ENCODE peak calls at places on chromosomes 4 and X, in four cellular contexts. I is kidney, V is uterus, J is heart right ventricle. Y is an unnamed sample.

GRCh38 chr4:95838192-95838591 is 1.7 kb upstream of the PDHA2 start:
- DNase-seq in V (no peak), J (peak; percentile 14), I (no peak), Y (no peak)

GRCh38 chr4:142396279-142396678 is 449.8 kb downstream of the INPP4B start:
- DNase-seq in V (no peak), I (no peak), J (no peak), Y (no peak)

GRCh38 chrX:103170216-103170615 is 44.7 kb upstream of the BEX4 start:
- DNase-seq in V (no peak), I (no peak), J (no peak), Y (no peak)

GRCh38 chr4:123788577-123788976 is 392.0 kb downstream of the SPRY1 start:
- DNase-seq in J (no peak), I (no peak), V (no peak), Y (no peak)

GRCh38 chr4:85166318-85166717 is 199.8 kb upstream of the WDFY3 start:
- DNase-seq in J (no peak), V (no peak), I (no peak), Y (no peak)

GRCh38 chr4:820230-821172 is 5.4 kb downstream of the CPLX1 start:
- DNase-seq in J (no peak), V (no peak), I (peak; percentile 64), Y (no peak)

GRCh38 chr4:42067264-42067663 is 76.9 kb downstream of the SLC30A9 start:
- DNase-seq in I (no peak), J (no peak), V (no peak), Y (no peak)

GRCh38 chr4:54076673-54077072 is 12.3 kb upstream of the CHIC2 start:
- DNase-seq in J (no peak), I (no peak), V (no peak), Y (no peak)

GRCh38 chr4:120812216-120812615 is 110.3 kb downstream of the PRDM5 start:
- DNase-seq in I (no peak), V (no peak), J (no peak), Y (no peak)

GRCh38 chr4:82354788-82355187 is 19.0 kb downstream of the HNRNPD start:
- DNase-seq in J (no peak), I (no peak), V (no peak), Y (no peak)

DNA sequence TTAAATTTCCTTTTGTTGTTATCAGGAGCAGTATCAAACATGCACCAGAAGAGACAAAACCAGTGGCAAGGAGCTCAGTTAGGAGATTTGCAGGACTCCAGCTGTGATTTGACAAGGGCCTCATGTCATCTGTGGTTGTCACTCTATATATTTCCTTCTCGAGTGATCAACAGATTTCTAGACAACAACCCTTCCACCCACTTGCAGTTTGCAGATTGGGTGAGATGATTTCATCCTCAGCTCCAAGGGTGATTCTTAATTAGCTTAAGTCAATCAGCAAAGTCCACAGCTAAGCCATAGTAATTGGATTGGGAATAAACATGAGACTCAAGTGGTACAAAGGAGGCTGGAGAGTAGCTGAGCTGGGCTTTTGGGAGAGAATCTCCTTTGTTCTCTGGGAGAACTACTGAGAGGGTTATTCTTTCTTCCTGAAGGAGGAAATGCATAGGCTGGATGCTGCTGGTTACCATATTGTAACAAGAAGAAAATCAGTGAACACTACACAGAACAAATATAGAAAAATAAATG is 192.8 kb downstream of the PPARGC1A start:
- DNase-seq in J (no peak), I (no peak), V (no peak), Y (no peak)
- H3K4me3 ChIP-seq in J (no peak overlapping the region), I (no peak overlapping the region), V (no peak overlapping the region), Y (no peak overlapping the region)

DNA sequence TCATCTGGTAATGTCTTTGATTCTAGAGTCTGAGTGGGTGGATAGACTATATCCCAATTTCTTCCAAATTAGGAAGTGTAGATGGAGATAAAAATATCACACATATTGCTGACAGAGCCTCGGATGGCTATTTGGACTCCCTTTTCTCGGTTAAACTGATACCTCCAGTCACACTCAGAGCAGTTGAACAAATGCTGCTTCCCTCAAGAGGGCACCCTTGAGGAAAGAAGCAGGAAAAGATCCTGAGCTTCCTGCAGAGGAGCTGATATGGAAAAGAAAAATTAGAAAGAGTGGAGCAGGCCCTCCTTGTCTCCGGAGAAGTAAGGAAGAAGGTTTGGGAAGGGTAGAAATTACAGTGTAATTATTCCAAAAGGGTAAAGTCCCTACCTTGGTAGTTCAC is 96.2 kb upstream of the CCSER1 start:
- DNase-seq in J (no peak), V (no peak), I (no peak), Y (no peak)
- TF ChIP-seq CTCF in J (no peak), V (no peak), I (peak; percentile 38), Y (no peak)

GRCh38 chrX:69284491-69284890 is 119.2 kb upstream of the PJA1 start:
- DNase-seq in V (no peak), J (no peak), I (no peak), Y (no peak)

GRCh38 chrX:69287025-69287540 is 121.8 kb upstream of the PJA1 start:
- DNase-seq in V (no peak), J (no peak), I (no peak), Y (no peak)

GRCh38 chrX:69285401-69285871 is 120.2 kb upstream of the PJA1 start:
- DNase-seq in J (peak; percentile 44), V (peak; percentile 82), I (peak; percentile 82), Y (no peak)

GRCh38 chrX:69285881-69286545 is 120.8 kb upstream of the PJA1 start:
- DNase-seq in J (peak; percentile 71), V (peak; percentile 80), I (peak; percentile 81), Y (no peak)

DNA sequence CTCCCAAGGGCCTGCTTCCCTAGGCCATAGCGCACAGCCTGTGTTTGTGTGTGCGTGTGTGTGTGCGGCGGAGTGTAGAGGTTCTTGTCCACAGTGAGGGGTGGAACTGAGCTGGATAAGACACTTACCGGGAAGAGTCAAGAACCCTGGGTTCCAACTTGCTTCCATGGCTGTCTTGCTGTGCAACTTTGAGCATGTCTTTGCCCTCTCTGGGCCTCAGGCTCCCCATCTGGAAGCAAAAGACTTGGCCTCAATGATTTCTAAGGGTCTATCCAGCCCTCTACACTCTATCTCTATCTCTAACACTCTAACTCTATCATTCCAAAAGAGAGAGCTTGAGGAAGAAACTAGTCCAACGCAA is 121.3 kb upstream of the PJA1 start:
- DNase-seq in V (no peak), J (no peak), I (no peak), Y (no peak)
- H3K27ac ChIP-seq in V (peak overlapping the region; percentile 87), J (no peak overlapping the region), I (no peak overlapping the region), Y (no peak overlapping the region)

GRCh38 chr4:2811830-2812599 is 19.1 kb downstream of the SH3BP2 start:
- DNase-seq in J (peak; percentile 78), I (peak; percentile 93), V (no peak), Y (peak; percentile 70)
- H3K4me3 ChIP-seq in J (peak overlapping the region; percentile 26), I (no peak overlapping the region), V (peak overlapping the region; percentile 22), Y (peak overlapping the region; percentile 53)

DNA sequence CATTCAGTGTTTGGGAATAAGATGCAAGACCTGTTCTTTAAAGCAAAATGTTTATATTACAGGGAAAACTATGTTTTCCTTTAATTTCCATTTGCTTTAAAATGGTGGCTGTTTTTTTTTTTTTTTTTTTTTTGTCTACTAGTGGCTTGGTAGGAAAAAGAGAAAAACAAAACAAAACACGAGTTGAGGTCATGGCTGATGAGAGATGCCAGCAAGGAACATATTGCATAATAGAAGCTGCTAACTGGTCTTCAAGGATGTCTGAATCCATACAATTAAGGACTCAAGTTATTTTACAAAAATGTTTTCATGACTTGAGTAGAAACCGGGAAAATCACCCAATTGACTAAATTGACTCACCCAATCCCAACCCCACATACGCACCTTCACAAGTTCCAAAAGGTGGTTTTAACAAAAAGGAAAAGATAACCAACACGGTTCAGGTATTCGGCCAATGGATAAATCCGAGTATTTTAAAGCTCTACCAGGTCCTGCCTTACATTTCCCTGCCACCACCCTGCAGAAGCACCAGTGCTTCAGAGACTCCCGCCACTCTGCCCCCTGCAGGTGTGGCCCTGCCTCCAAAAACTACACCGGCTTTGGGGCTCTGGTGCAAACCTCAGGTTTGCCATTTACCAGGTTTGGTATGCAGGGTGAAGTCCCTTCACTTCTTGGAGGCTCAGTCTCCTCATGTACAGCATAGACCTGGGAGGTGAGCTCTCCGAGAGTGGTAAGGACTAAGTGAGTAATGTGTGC is 27.1 kb downstream of the PIR start:
- DNase-seq in J (no peak), I (no peak), V (no peak), Y (no peak)
- TF ChIP-seq CTCF in J (no peak), I (no peak), V (no peak), Y (no peak)